ENCODE peak calls at places on chromosomes 12 and 14, in ten cellular contexts. One of them, this sample, is unnamed.

GRCh38 chr14:87000071-87000470 is 992.9 kb downstream of the GALC start:
- DNase-seq in NCI-H1048: no peak
- DNase-seq in H1: no peak
- DNase-seq in Panc1: no peak
- DNase-seq in naive thymus-derived CD4-positive, alpha-beta T cell: no peak
- DNase-seq in upper lobe of left lung: no peak
- DNase-seq in BE2C: no peak
- DNase-seq in T-helper 22 cell: no peak
- DNase-seq in endothelial cell: no peak
- DNase-seq in GM12865: no peak
- DNase-seq in this sample: no peak

GRCh38 chr14:95291859-95292542 is 27.7 kb downstream of the CLMN start:
- DNase-seq in endothelial cell: no peak
- DNase-seq in NCI-H1048: no peak
- DNase-seq in BE2C: peak; percentile 66
- DNase-seq in naive thymus-derived CD4-positive, alpha-beta T cell: no peak
- DNase-seq in upper lobe of left lung: no peak
- DNase-seq in GM12865: peak; percentile 24
- DNase-seq in Panc1: peak; percentile 41
- DNase-seq in H1: no peak
- DNase-seq in T-helper 22 cell: no peak
- DNase-seq in this sample: no peak

GRCh38 chr12:117063162-117063911 is 35.9 kb downstream of the TESC start:
- DNase-seq in T-helper 22 cell: no peak
- DNase-seq in H1: no peak
- DNase-seq in GM12865: peak; percentile 32
- DNase-seq in naive thymus-derived CD4-positive, alpha-beta T cell: no peak
- DNase-seq in Panc1: no peak
- DNase-seq in BE2C: no peak
- DNase-seq in NCI-H1048: no peak
- DNase-seq in upper lobe of left lung: no peak
- DNase-seq in endothelial cell: no peak
- DNase-seq in this sample: no peak

GRCh38 chr12:83161451-83161850 is 474.7 kb downstream of the TMTC2 start:
- DNase-seq in GM12865: no peak
- DNase-seq in NCI-H1048: no peak
- DNase-seq in Panc1: no peak
- DNase-seq in H1: no peak
- DNase-seq in endothelial cell: no peak
- DNase-seq in upper lobe of left lung: no peak
- DNase-seq in naive thymus-derived CD4-positive, alpha-beta T cell: no peak
- DNase-seq in BE2C: no peak
- DNase-seq in T-helper 22 cell: no peak
- DNase-seq in this sample: no peak

GRCh38 chr14:36204674-36205073 is 28.2 kb upstream of the PTCSC3 start:
- DNase-seq in T-helper 22 cell: no peak
- DNase-seq in Panc1: no peak
- DNase-seq in H1: no peak
- DNase-seq in endothelial cell: no peak
- DNase-seq in upper lobe of left lung: no peak
- DNase-seq in naive thymus-derived CD4-positive, alpha-beta T cell: no peak
- DNase-seq in BE2C: no peak
- DNase-seq in NCI-H1048: no peak
- DNase-seq in GM12865: peak; percentile 1
- DNase-seq in this sample: no peak

GRCh38 chr12:3308063-3308462 is 182.9 kb upstream of the PRMT8 start:
- DNase-seq in NCI-H1048: no peak
- DNase-seq in BE2C: no peak
- DNase-seq in H1: no peak
- DNase-seq in upper lobe of left lung: no peak
- DNase-seq in GM12865: no peak
- DNase-seq in naive thymus-derived CD4-positive, alpha-beta T cell: no peak
- DNase-seq in endothelial cell: no peak
- DNase-seq in T-helper 22 cell: no peak
- DNase-seq in Panc1: no peak
- DNase-seq in this sample: no peak

GRCh38 chr12:47686645-47687240 is 19.1 kb downstream of the RPAP3 start:
- DNase-seq in BE2C: peak; percentile 40
- DNase-seq in endothelial cell: peak; percentile 30
- DNase-seq in naive thymus-derived CD4-positive, alpha-beta T cell: peak; percentile 29
- DNase-seq in Panc1: no peak
- DNase-seq in upper lobe of left lung: no peak
- DNase-seq in H1: no peak
- DNase-seq in GM12865: peak; percentile 35
- DNase-seq in NCI-H1048: no peak
- DNase-seq in T-helper 22 cell: no peak
- DNase-seq in this sample: no peak

GRCh38 chr12:83865431-83865830 is 1047.2 kb downstream of the SLC6A15 start:
- DNase-seq in Panc1: no peak
- DNase-seq in T-helper 22 cell: no peak
- DNase-seq in BE2C: no peak
- DNase-seq in H1: no peak
- DNase-seq in NCI-H1048: no peak
- DNase-seq in endothelial cell: no peak
- DNase-seq in upper lobe of left lung: no peak
- DNase-seq in GM12865: no peak
- DNase-seq in naive thymus-derived CD4-positive, alpha-beta T cell: no peak
- DNase-seq in this sample: no peak

GRCh38 chr12:6078378-6079083 is 45.9 kb downstream of the VWF start:
- DNase-seq in BE2C: no peak
- DNase-seq in GM12865: no peak
- DNase-seq in naive thymus-derived CD4-positive, alpha-beta T cell: no peak
- DNase-seq in endothelial cell: no peak
- DNase-seq in H1: no peak
- DNase-seq in upper lobe of left lung: no peak
- DNase-seq in NCI-H1048: no peak
- DNase-seq in Panc1: no peak
- DNase-seq in T-helper 22 cell: no peak
- DNase-seq in this sample: no peak